ENCODE peak calls at places on chromosomes 12 and 14, in seven cellular contexts. A is Panc1, S is AG04449, Y is BJ, C is gastrocnemius medialis, T is left ventricle myocardium inferior, K is psoas muscle. L is an unnamed sample.
A peak's percentile ranks its signal among the peaks of the same experiment; 100 is the strongest.

GRCh38 chr12:29157486-29157946 is 8.4 kb downstream of the FAR2 start:
- DNase-seq in A (no peak), S (peak; percentile 56), Y (peak; percentile 58), C (no peak), T (no peak), K (no peak), L (peak; percentile 43)

GRCh38 chr12:25972783-25973182 is 14.3 kb downstream of the RASSF8 start:
- DNase-seq in A (no peak), S (no peak), Y (no peak), C (no peak), T (no peak), K (no peak), L (no peak)

GRCh38 chr12:65703176-65703575 is 121.1 kb upstream of the HMGA2 start:
- DNase-seq in A (no peak), S (no peak), Y (no peak), C (no peak), T (no peak), K (no peak), L (no peak)

GRCh38 chr12:95204141-95204866 is 13.0 kb downstream of the FGD6 start:
- DNase-seq in A (no peak), S (peak; percentile 65), Y (no peak), C (no peak), T (no peak), K (no peak), L (peak; percentile 97)

GRCh38 chr12:98106201-98106600 is 409.2 kb upstream of the TMPO start:
- DNase-seq in A (no peak), S (no peak), Y (no peak), C (no peak), T (no peak), K (no peak), L (no peak)

GRCh38 chr14:100755649-100756048 is 29.0 kb downstream of the DLK1 start:
- DNase-seq in A (no peak), S (no peak), Y (no peak), C (no peak), T (no peak), K (no peak), L (no peak)

GRCh38 chr14:70754989-70755388 is 54.3 kb downstream of the MAP3K9 start:
- DNase-seq in A (peak; percentile 5), S (no peak), Y (no peak), C (no peak), T (no peak), K (no peak), L (no peak)

GRCh38 chr12:27844427-27845090 is 64.5 kb upstream of the MANSC4 start:
- DNase-seq in A (no peak), S (no peak), Y (no peak), C (no peak), T (no peak), K (no peak), L (no peak)

GRCh38 chr14:75220097-75220496 is 43.7 kb upstream of the TMED10 start:
- DNase-seq in A (no peak), S (no peak), Y (no peak), C (no peak), T (no peak), K (no peak), L (no peak)

GRCh38 chr12:76726626-76727025 is 37.3 kb upstream of the ZDHHC17 start:
- DNase-seq in A (no peak), S (no peak), Y (no peak), C (no peak), T (no peak), K (no peak), L (no peak)

GRCh38 chr12:42893802-42894201 is 304.3 kb upstream of the PRICKLE1 start:
- DNase-seq in A (no peak), S (no peak), Y (no peak), C (no peak), T (no peak), K (no peak), L (no peak)

GRCh38 chr14:103128631-103129300 is 5.5 kb downstream of the TNFAIP2 start:
- DNase-seq in A (no peak), S (no peak), Y (no peak), C (no peak), T (peak; percentile 17), K (peak; percentile 62), L (no peak)

GRCh38 chr12:126384029-126384564 is 1318.9 kb downstream of the AACS start:
- DNase-seq in A (no peak), S (no peak), Y (no peak), C (no peak), T (no peak), K (no peak), L (no peak)

GRCh38 chr12:4191642-4192041 is 81.9 kb upstream of the CCND2 start:
- DNase-seq in A (no peak), S (no peak), Y (no peak), C (no peak), T (no peak), K (no peak), L (no peak)

GRCh38 chr12:47832263-47832933 is 12.7 kb upstream of the HDAC7 start:
- DNase-seq in A (no peak), S (no peak), Y (no peak), C (no peak), T (no peak), K (no peak), L (no peak)

DNA sequence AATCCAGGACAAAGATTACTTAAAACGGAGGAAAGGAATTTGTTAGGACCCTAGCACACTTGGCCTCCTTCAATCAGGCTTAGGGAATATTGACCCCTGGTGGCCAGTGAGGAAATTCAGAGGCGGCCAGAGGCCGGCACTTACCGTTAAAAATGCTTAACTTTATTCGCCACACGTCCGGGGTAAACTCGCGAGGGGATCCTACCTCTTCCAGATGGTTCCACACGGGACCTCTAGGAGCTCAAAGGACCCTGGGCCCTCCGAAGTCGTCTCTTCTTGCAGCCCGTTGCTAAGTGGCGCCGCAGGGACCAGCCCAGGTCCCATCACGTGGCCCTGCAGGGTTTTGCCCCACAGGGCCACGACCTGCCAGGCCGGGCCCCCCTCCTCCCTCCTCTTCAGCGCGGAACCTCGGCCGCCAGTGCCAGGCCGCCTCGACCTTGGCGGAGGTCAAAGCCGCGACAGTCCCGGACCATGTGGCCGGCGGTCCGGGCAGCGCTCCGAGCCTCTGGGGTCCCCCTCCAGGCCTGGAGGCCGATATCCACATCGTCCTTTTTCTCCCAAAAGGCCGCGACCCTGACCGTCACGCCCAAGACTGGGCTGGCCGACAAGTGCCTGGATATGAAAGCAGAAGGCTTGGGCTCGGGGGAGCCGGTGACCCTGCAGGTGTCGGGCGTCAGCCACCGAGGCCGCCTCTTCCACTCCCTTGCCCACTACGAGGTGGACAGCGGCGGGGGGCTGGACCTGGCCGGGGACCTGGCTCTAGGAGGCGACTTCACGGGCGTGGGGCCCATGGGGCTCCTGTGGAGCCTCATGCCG is 11.1 kb upstream of the DNAL1 start:
- DNase-seq in A (peak; percentile 53), S (no peak), Y (peak; percentile 9), C (peak; percentile 24), T (peak; percentile 37), K (peak; percentile 78), L (no peak)
- H3K4me3 ChIP-seq in A (peak overlapping the region; percentile 41), S (peak overlapping the region; percentile 52), Y (peak overlapping the region; percentile 28), C (peak overlapping the region; percentile 80), T (peak overlapping the region; percentile 76), K (peak overlapping the region; percentile 68), L (peak overlapping the region; percentile 49)

GRCh38 chr14:61703342-61704129 is 8.2 kb downstream of the HIF1A start:
- DNase-seq in A (no peak), S (no peak), Y (no peak), C (no peak), T (no peak), K (no peak), L (no peak)

GRCh38 chr14:61701946-61702345 is 6.6 kb downstream of the HIF1A start:
- DNase-seq in A (no peak), S (no peak), Y (no peak), C (no peak), T (no peak), K (no peak), L (no peak)

GRCh38 chr14:61699092-61699491 is 3.8 kb downstream of the HIF1A start:
- DNase-seq in A (no peak), S (no peak), Y (no peak), C (no peak), T (no peak), K (no peak), L (no peak)

GRCh38 chr14:61698216-61698980 is 3.1 kb downstream of the HIF1A start:
- DNase-seq in A (no peak), S (no peak), Y (no peak), C (no peak), T (no peak), K (no peak), L (no peak)

GRCh38 chr14:61700104-61700886 is 5.0 kb downstream of the HIF1A start:
- DNase-seq in A (no peak), S (no peak), Y (no peak), C (no peak), T (no peak), K (no peak), L (no peak)
- H3K4me3 ChIP-seq in A (no peak overlapping the region), S (peak overlapping the region; percentile 87), Y (peak overlapping the region; percentile 27), C (no peak overlapping the region), T (no peak overlapping the region), K (no peak overlapping the region), L (peak overlapping the region; percentile 89)

GRCh38 chr12:124457287-124458219 is 109.9 kb downstream of the NCOR2 start:
- DNase-seq in A (no peak), S (no peak), Y (peak; percentile 45), C (peak; percentile 92), T (peak; percentile 81), K (peak; percentile 92), L (no peak)
- H3K4me3 ChIP-seq in A (no peak overlapping the region), S (no peak overlapping the region), Y (peak overlapping the region; percentile 13), C (peak overlapping the region; percentile 49), T (peak overlapping the region; percentile 56), K (peak overlapping the region; percentile 54), L (no peak overlapping the region)

DNA sequence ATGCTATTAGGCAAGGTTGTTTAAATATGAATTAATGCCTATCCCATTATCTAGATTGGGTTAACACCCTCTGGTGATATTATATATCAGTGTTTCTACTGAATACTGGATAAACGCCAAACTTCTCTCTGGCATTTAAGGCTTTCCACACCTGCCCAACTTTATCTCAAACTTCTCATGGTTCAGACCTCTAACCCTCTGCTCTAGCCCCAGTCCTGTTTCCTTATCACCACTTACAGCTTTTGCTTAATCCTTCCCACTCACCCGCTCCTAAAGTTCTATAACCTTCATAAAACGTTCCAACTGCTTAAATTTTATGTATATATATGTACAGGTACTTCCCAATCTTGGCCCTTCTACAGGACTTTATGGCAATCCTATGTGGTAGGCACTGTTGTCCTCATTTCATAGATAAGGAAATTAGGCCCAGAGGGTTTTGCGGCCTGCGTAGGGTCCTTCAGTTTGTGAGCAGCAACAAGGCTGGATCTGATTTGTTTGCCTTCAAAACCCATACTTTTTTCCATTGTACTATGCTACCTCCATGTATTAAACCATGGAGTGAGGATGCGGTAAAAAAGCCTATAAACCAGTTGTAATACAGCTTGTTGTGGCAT is 1.2 kb downstream of the LPCAT3 start:
- DNase-seq in A (no peak), S (no peak), Y (no peak), C (no peak), T (no peak), K (no peak), L (no peak)
- H3K4me3 ChIP-seq in A (peak overlapping the region; percentile 80), S (peak overlapping the region; percentile 89), Y (no peak overlapping the region), C (peak overlapping the region; percentile 95), T (peak overlapping the region; percentile 75), K (peak overlapping the region; percentile 97), L (peak overlapping the region; percentile 84)